ENCODE peak calls at places on chromosomes 5 and 9, in five cellular contexts. C, Y, T, D and Z are unnamed samples.

GRCh38 chr5:65825388-65826328 is 100.7 kb upstream of the ERBIN start:
- DNase-seq in D (no peak), C (no peak), T (no peak), Y (no peak), Z (no peak)

GRCh38 chr9:3200331-3200774 is 325.4 kb downstream of the RFX3 start:
- DNase-seq in Y (no peak), D (peak; percentile 51), T (peak; percentile 40), C (peak; percentile 93), Z (peak; percentile 72)

GRCh38 chr5:108259306-108259705 is 122.6 kb downstream of the FBXL17 start:
- DNase-seq in D (no peak), T (no peak), C (no peak), Y (no peak), Z (peak; percentile 34)

GRCh38 chr9:70411141-70411929 is 3.1 kb downstream of the KLF9 start:
- DNase-seq in T (peak; percentile 79), C (no peak), D (no peak), Y (peak; percentile 39), Z (peak; percentile 85)

GRCh38 chr5:61525573-61526142 is 193.6 kb downstream of the ZSWIM6 start:
- DNase-seq in D (no peak), Y (no peak), T (peak; percentile 35), C (no peak), Z (peak; percentile 8)

GRCh38 chr5:143014017-143014651 is 244.0 kb downstream of the ARHGAP26 start:
- DNase-seq in Y (no peak), T (no peak), D (no peak), C (no peak), Z (no peak)

GRCh38 chr9:92668746-92669526 is 995 bp downstream of the IPPK start:
- DNase-seq in C (no peak), T (peak; percentile 73), D (no peak), Y (no peak), Z (peak; percentile 65)

GRCh38 chr5:107247427-107247826 is 423.3 kb downstream of the EFNA5 start:
- DNase-seq in Y (no peak), T (peak; percentile 48), C (no peak), D (no peak), Z (peak; percentile 27)

GRCh38 chr5:96433066-96433447 is at the start of gene PCSK1:
- DNase-seq in C (no peak), T (no peak), D (no peak), Y (no peak), Z (no peak)

GRCh38 chr9:126702501-126703329 is 89.0 kb downstream of the LMX1B start:
- DNase-seq in C (no peak), Y (no peak), D (no peak), T (no peak), Z (no peak)
- TF ChIP-seq CTCF in C (peak; percentile 89), Y (peak; percentile 31), D (peak; percentile 78), T (peak; percentile 89), Z (peak; percentile 88)

DNA sequence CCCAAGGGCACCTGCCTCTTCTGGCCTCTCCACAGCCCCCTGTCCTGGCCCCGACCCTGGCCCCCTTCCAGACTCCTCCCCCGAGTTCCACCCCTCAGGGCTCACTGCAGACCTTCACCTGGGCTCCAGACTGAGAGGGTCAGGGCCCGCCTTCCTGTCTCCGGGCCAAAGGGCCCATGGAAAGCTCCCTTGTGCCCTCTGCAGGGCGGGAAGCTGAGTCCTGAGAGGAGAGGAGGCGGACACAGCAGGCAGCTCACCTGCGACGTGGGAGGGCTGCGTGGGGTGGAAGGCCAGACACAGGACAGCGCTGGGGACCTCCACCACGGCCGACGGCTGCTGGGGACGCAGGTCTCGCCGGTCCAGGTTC is 20.6 kb downstream of the DYNC2I2 start:
- DNase-seq in Y (no peak), T (no peak), D (no peak), C (no peak), Z (no peak)
- H3K4me3 ChIP-seq in Y (no peak overlapping the region), T (no peak overlapping the region), D (no peak overlapping the region), C (no peak overlapping the region), Z (no peak overlapping the region)

GRCh38 chr9:115022760-115023434 is 92.5 kb upstream of the TNFSF8 start:
- DNase-seq in D (peak; percentile 83), T (peak; percentile 95), Y (no peak), C (no peak), Z (peak; percentile 79)

GRCh38 chr9:115025721-115026120 is 92.2 kb downstream of the TNC start:
- DNase-seq in D (no peak), T (no peak), Y (no peak), C (no peak), Z (no peak)

GRCh38 chr9:115030006-115030405 is 88.0 kb downstream of the TNC start:
- DNase-seq in D (no peak), T (no peak), Y (no peak), C (no peak), Z (no peak)

GRCh38 chr9:115024925-115025535 is 92.9 kb downstream of the TNC start:
- DNase-seq in T (no peak), D (no peak), C (no peak), Y (no peak), Z (no peak)
- TF ChIP-seq CTCF in T (no peak), D (no peak), C (no peak), Y (no peak), Z (no peak)

GRCh38 chr9:18973348-18973747 is 59.7 kb downstream of the SAXO1 start:
- DNase-seq in T (no peak), C (no peak), Y (no peak), D (no peak), Z (no peak)

GRCh38 chr9:18978188-18978587 is 54.8 kb downstream of the SAXO1 start:
- DNase-seq in Y (no peak), C (no peak), T (no peak), D (no peak), Z (no peak)

GRCh38 chr9:18979367-18979766 is 53.6 kb downstream of the SAXO1 start:
- DNase-seq in Y (no peak), D (no peak), C (no peak), T (peak; percentile 55), Z (peak; percentile 25)

GRCh38 chr9:18980124-18980660 is 52.8 kb downstream of the SAXO1 start:
- DNase-seq in D (no peak), C (no peak), Y (no peak), T (no peak), Z (no peak)

DNA sequence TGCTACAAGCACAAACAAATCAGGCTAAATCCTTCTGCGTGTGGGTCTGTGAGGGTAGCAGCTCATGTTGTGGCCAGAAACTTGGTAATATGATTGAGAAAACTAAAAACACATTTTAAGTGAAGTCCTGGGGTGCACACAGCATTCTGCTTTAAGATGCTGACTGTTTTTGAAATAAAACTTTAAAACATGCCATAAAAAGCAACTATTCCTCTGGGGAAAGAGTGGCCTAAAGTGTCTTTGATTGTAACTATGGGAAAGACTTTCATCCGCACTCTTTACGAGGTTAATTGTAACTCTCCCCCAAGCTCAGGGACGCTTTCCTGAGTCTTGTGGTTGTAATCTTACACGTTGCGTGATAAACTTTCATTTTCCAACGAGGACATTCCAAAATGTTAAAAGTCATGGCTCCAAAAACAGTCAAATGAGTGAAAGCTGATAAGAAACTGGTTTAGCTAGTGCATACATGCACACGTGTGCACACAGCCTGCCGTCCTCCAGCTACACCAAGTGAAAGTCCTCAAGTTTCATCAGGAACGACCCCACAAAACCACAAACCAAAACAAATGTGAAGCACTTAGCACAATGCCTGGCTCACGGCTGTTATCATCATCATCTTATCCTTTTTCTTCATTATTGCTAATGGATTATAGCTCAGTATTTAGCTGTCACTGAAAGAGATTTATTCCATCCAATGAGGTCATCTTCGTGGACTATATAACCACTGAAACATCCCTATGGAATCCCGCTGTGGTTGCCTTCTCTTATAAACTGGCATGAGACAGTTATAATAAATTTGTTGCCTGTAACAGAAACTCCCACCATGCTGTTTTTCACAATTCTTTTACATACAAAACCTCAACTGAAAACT is 56.4 kb downstream of the SAXO1 start:
- DNase-seq in T (peak; percentile 77), Y (no peak), C (peak; percentile 60), D (peak; percentile 88), Z (peak; percentile 32)
- H3K4me3 ChIP-seq in T (peak overlapping the region; percentile 12), Y (no peak overlapping the region), C (peak overlapping the region; percentile 5), D (peak overlapping the region; percentile 27), Z (peak overlapping the region; percentile 9)

GRCh38 chr9:137621131-137621757 is 2.4 kb downstream of the EHMT1 start:
- DNase-seq in Y (no peak), D (no peak), C (no peak), T (peak; percentile 41), Z (peak; percentile 35)
- TF ChIP-seq CTCF in Y (no peak), D (peak; percentile 23), C (peak; percentile 32), T (peak; percentile 53), Z (peak; percentile 31)

GRCh38 chr9:14993891-14994554 is 83.8 kb upstream of the FREM1 start:
- DNase-seq in D (no peak), T (no peak), Y (no peak), C (no peak), Z (no peak)
- H3K4me3 ChIP-seq in D (peak overlapping the region; percentile 67), T (peak overlapping the region; percentile 71), Y (peak overlapping the region; percentile 59), C (peak overlapping the region; percentile 53), Z (peak overlapping the region; percentile 53)